ENCODE peak calls at places on chromosomes 2 and 18, in eight cellular contexts. One of them, this sample, is unnamed. For H3K4me1, the result is how much of the 10 kb centered on the place peaks cover.

GRCh38 chr18:3873698-3874495 is 423.9 kb downstream of the TGIF1 start:
- DNase-seq in sigmoid colon: no peak
- DNase-seq in A673: peak
- DNase-seq in tibial artery: no peak
- DNase-seq in heart right ventricle: no peak
- DNase-seq in HCT116: no peak
- DNase-seq in stomach: no peak
- DNase-seq in body of pancreas: no peak
- DNase-seq in this sample: no peak

GRCh38 chr18:31679133-31679731 is 5.1 kb downstream of the B4GALT6 start:
- DNase-seq in sigmoid colon: no peak
- DNase-seq in A673: no peak
- DNase-seq in tibial artery: no peak
- DNase-seq in heart right ventricle: no peak
- DNase-seq in HCT116: peak
- DNase-seq in stomach: no peak
- DNase-seq in body of pancreas: no peak
- DNase-seq in this sample: no peak

GRCh38 chr2:151049746-151050145 is 211.9 kb downstream of the RBM43 start:
- DNase-seq in sigmoid colon: no peak
- DNase-seq in A673: no peak
- DNase-seq in tibial artery: no peak
- DNase-seq in heart right ventricle: no peak
- DNase-seq in HCT116: no peak
- DNase-seq in stomach: no peak
- DNase-seq in body of pancreas: no peak
- DNase-seq in this sample: no peak

GRCh38 chr2:233062447-233062842 is 2.3 kb downstream of the INPP5D start:
- DNase-seq in sigmoid colon: peak
- DNase-seq in A673: no peak
- DNase-seq in tibial artery: no peak
- DNase-seq in heart right ventricle: no peak
- DNase-seq in HCT116: no peak
- DNase-seq in stomach: peak
- DNase-seq in body of pancreas: no peak
- DNase-seq in this sample: no peak

GRCh38 chr2:174682578-174683391 is 81.5 kb downstream of the CHRNA1 start:
- DNase-seq in sigmoid colon: peak
- DNase-seq in A673: peak
- DNase-seq in tibial artery: peak
- DNase-seq in heart right ventricle: peak
- DNase-seq in HCT116: no peak
- DNase-seq in stomach: peak
- DNase-seq in body of pancreas: peak
- DNase-seq in this sample: no peak

GRCh38 chr2:15693382-15693781 is 101.7 kb downstream of the DDX1 start:
- DNase-seq in sigmoid colon: no peak
- DNase-seq in A673: no peak
- DNase-seq in tibial artery: no peak
- DNase-seq in heart right ventricle: no peak
- DNase-seq in HCT116: no peak
- DNase-seq in stomach: no peak
- DNase-seq in body of pancreas: no peak
- DNase-seq in this sample: no peak

GRCh38 chr2:40364143-40364903 is 87.6 kb downstream of the SLC8A1 start:
- DNase-seq in sigmoid colon: no peak
- DNase-seq in A673: no peak
- DNase-seq in tibial artery: no peak
- DNase-seq in heart right ventricle: no peak
- DNase-seq in HCT116: no peak
- DNase-seq in stomach: no peak
- DNase-seq in body of pancreas: no peak
- DNase-seq in this sample: no peak

GRCh38 chr2:121634354-121635307 is 14.6 kb downstream of the CLASP1 start:
- DNase-seq in sigmoid colon: no peak
- DNase-seq in A673: peak
- DNase-seq in tibial artery: no peak
- DNase-seq in heart right ventricle: no peak
- DNase-seq in HCT116: peak
- DNase-seq in stomach: no peak
- DNase-seq in body of pancreas: no peak
- DNase-seq in this sample: no peak

GRCh38 chr2:202721621-202722020 is 86.9 kb downstream of the FAM117B start:
- DNase-seq in sigmoid colon: no peak
- DNase-seq in A673: no peak
- DNase-seq in tibial artery: no peak
- DNase-seq in heart right ventricle: no peak
- DNase-seq in HCT116: no peak
- DNase-seq in stomach: no peak
- DNase-seq in body of pancreas: no peak
- DNase-seq in this sample: no peak

GRCh38 chr2:98382086-98382485 is 35.8 kb downstream of the CNGA3 start:
- DNase-seq in sigmoid colon: no peak
- DNase-seq in A673: no peak
- DNase-seq in tibial artery: no peak
- DNase-seq in heart right ventricle: no peak
- DNase-seq in HCT116: no peak
- DNase-seq in stomach: no peak
- DNase-seq in body of pancreas: no peak
- DNase-seq in this sample: peak

GRCh38 chr2:33005057-33005456 is 58.3 kb downstream of the LTBP1 start:
- DNase-seq in sigmoid colon: no peak
- DNase-seq in A673: no peak
- DNase-seq in tibial artery: no peak
- DNase-seq in heart right ventricle: no peak
- DNase-seq in HCT116: no peak
- DNase-seq in stomach: no peak
- DNase-seq in body of pancreas: no peak
- DNase-seq in this sample: no peak

GRCh38 chr2:11796190-11797171 is 50.0 kb downstream of the LPIN1 start:
- DNase-seq in sigmoid colon: no peak
- DNase-seq in A673: no peak
- DNase-seq in tibial artery: peak
- DNase-seq in heart right ventricle: no peak
- DNase-seq in HCT116: no peak
- DNase-seq in stomach: no peak
- DNase-seq in body of pancreas: no peak
- DNase-seq in this sample: no peak

GRCh38 chr2:240234503-240234951 is 94.1 kb upstream of the OTOS start:
- DNase-seq in sigmoid colon: no peak
- DNase-seq in A673: no peak
- DNase-seq in tibial artery: peak
- DNase-seq in heart right ventricle: no peak
- DNase-seq in HCT116: no peak
- DNase-seq in stomach: no peak
- DNase-seq in body of pancreas: no peak
- DNase-seq in this sample: peak

GRCh38 chr2:126786765-126787164 is 111.9 kb upstream of the TEX51 start:
- DNase-seq in sigmoid colon: peak
- DNase-seq in A673: no peak
- DNase-seq in tibial artery: no peak
- DNase-seq in heart right ventricle: no peak
- DNase-seq in HCT116: no peak
- DNase-seq in stomach: no peak
- DNase-seq in body of pancreas: no peak
- DNase-seq in this sample: no peak

GRCh38 chr2:102418421-102418961 is 4.5 kb upstream of the IL18RAP start:
- DNase-seq in sigmoid colon: no peak
- DNase-seq in A673: no peak
- DNase-seq in tibial artery: no peak
- DNase-seq in heart right ventricle: no peak
- DNase-seq in HCT116: no peak
- DNase-seq in stomach: no peak
- DNase-seq in body of pancreas: no peak
- DNase-seq in this sample: no peak

GRCh38 chr2:51673628-51674027 is 641.7 kb upstream of the NRXN1 start:
- DNase-seq in sigmoid colon: no peak
- DNase-seq in A673: no peak
- DNase-seq in tibial artery: no peak
- DNase-seq in heart right ventricle: no peak
- DNase-seq in HCT116: no peak
- DNase-seq in stomach: no peak
- DNase-seq in body of pancreas: no peak
- DNase-seq in this sample: no peak

GRCh38 chr18:77100751-77101355 is 31.7 kb downstream of the MBP start:
- DNase-seq in sigmoid colon: no peak
- DNase-seq in A673: no peak
- DNase-seq in tibial artery: no peak
- DNase-seq in heart right ventricle: no peak
- DNase-seq in HCT116: no peak
- DNase-seq in stomach: no peak
- DNase-seq in body of pancreas: no peak
- DNase-seq in this sample: no peak
- H3K4me1 ChIP-seq in sigmoid colon: half or more
- H3K4me1 ChIP-seq in A673: under half
- H3K4me1 ChIP-seq in tibial artery: under half
- H3K4me1 ChIP-seq in heart right ventricle: half or more
- H3K4me1 ChIP-seq in HCT116: under half
- H3K4me1 ChIP-seq in stomach: half or more
- H3K4me1 ChIP-seq in body of pancreas: under half
- H3K4me1 ChIP-seq in this sample: under half

DNA sequence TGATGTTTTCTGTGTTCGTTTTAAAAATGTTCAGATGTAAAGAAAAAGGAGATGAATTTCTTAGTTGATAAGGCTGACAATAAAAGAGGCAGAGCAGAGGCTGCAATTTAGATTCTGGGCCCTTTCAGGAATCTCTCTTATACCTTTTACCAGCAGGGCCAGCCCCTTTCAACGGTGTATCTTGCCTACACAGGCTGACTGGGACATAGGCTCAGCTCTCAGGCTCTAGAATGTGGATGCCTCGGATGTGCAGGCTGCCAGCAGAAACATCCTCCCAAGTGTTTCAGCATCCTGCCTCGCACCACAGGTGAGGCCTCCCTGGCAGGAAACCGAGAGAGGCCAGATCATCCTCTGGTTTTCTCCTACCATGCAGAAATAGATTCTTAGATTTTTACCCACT is 3.4 kb downstream of the C2orf80 start:
- DNase-seq in sigmoid colon: no peak
- DNase-seq in A673: no peak
- DNase-seq in tibial artery: no peak
- DNase-seq in heart right ventricle: no peak
- DNase-seq in HCT116: no peak
- DNase-seq in stomach: no peak
- DNase-seq in body of pancreas: no peak
- DNase-seq in this sample: no peak
- H3K4me1 ChIP-seq in sigmoid colon: under half
- H3K4me1 ChIP-seq in A673: under half
- H3K4me1 ChIP-seq in tibial artery: under half
- H3K4me1 ChIP-seq in heart right ventricle: under half
- H3K4me1 ChIP-seq in HCT116: under half
- H3K4me1 ChIP-seq in stomach: under half
- H3K4me1 ChIP-seq in body of pancreas: under half
- H3K4me1 ChIP-seq in this sample: under half

GRCh38 chr2:18828296-18828695 is 238.9 kb upstream of the NT5C1B start:
- DNase-seq in sigmoid colon: no peak
- DNase-seq in A673: no peak
- DNase-seq in tibial artery: no peak
- DNase-seq in heart right ventricle: no peak
- DNase-seq in HCT116: no peak
- DNase-seq in stomach: no peak
- DNase-seq in body of pancreas: no peak
- DNase-seq in this sample: no peak

GRCh38 chr2:18829331-18829902 is 240.0 kb upstream of the NT5C1B start:
- DNase-seq in sigmoid colon: no peak
- DNase-seq in A673: peak
- DNase-seq in tibial artery: no peak
- DNase-seq in heart right ventricle: no peak
- DNase-seq in HCT116: no peak
- DNase-seq in stomach: no peak
- DNase-seq in body of pancreas: no peak
- DNase-seq in this sample: no peak

GRCh38 chr2:18831916-18832510 is 242.6 kb upstream of the NT5C1B start:
- DNase-seq in sigmoid colon: no peak
- DNase-seq in A673: no peak
- DNase-seq in tibial artery: no peak
- DNase-seq in heart right ventricle: no peak
- DNase-seq in HCT116: no peak
- DNase-seq in stomach: no peak
- DNase-seq in body of pancreas: no peak
- DNase-seq in this sample: no peak

GRCh38 chr2:18829976-18830375 is 240.6 kb upstream of the NT5C1B start:
- DNase-seq in sigmoid colon: no peak
- DNase-seq in A673: no peak
- DNase-seq in tibial artery: no peak
- DNase-seq in heart right ventricle: no peak
- DNase-seq in HCT116: no peak
- DNase-seq in stomach: no peak
- DNase-seq in body of pancreas: no peak
- DNase-seq in this sample: no peak

DNA sequence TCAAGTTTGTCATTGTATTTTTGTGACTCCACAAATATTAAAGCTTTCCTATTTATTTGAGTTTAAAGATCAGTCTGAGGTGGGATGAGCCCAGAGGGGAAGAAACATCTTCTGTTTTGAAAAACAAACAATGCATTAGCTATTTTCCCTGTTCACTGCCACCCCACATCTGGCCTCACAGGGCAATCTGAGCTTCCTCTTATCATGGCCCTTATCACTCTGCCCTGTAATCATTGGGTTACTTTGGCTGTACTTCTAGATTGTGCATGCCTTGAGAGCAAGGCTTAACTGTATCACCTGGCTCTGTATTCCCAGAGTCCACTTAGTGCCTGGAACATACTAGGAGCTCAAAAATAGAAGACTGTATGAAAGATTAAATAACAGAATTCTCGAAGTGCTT is 241.6 kb upstream of the NT5C1B start:
- DNase-seq in sigmoid colon: no peak
- DNase-seq in A673: no peak
- DNase-seq in tibial artery: no peak
- DNase-seq in heart right ventricle: no peak
- DNase-seq in HCT116: no peak
- DNase-seq in stomach: no peak
- DNase-seq in body of pancreas: no peak
- DNase-seq in this sample: no peak
- H3K4me1 ChIP-seq in sigmoid colon: under half
- H3K4me1 ChIP-seq in A673: under half
- H3K4me1 ChIP-seq in tibial artery: under half
- H3K4me1 ChIP-seq in heart right ventricle: under half
- H3K4me1 ChIP-seq in HCT116: under half
- H3K4me1 ChIP-seq in stomach: under half
- H3K4me1 ChIP-seq in body of pancreas: under half
- H3K4me1 ChIP-seq in this sample: under half

DNA sequence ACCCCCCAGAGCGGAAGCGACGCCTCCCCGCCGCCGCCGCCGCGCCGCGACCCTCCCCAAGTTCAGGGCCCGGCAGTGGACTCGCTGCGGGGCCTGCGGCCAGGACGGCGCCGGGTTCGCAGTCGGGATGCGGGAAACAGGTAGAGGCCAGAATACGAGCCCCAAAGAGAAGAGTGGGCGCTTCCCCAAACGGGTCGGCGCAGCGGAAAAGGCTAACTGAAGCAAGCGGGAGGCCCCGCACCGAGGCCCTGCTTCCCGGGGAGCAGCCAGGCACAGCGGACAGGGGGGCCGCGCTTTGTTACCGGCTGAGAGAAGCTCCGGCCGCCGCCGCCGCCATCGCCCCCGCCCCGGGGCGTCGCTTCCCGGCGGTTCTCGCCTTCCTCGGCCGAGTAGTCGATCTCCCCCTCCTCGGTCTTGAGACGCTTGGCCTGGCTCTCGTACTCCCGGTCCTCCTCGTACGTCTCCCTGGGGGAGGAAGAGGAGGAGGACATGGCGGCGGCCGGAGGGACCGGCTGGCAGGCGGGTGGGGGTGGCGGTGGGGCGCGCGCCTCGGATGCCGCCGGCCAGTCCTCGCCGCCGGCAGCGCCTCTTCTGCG is 494 bp downstream of the HNRNPLL start:
- DNase-seq in sigmoid colon: peak
- DNase-seq in A673: no peak
- DNase-seq in tibial artery: peak
- DNase-seq in heart right ventricle: peak
- DNase-seq in HCT116: no peak
- DNase-seq in stomach: peak
- DNase-seq in body of pancreas: peak
- DNase-seq in this sample: peak
- H3K4me1 ChIP-seq in sigmoid colon: half or more
- H3K4me1 ChIP-seq in A673: under half
- H3K4me1 ChIP-seq in tibial artery: under half
- H3K4me1 ChIP-seq in heart right ventricle: half or more
- H3K4me1 ChIP-seq in HCT116: under half
- H3K4me1 ChIP-seq in stomach: half or more
- H3K4me1 ChIP-seq in body of pancreas: half or more
- H3K4me1 ChIP-seq in this sample: under half

This sample was measured in ascending aorta.